ENCODE peak calls at places on chromosomes 7 and 10, in six cellular contexts. M is HepG2, V is WTC11, Z is GM12878, C is K562, O is H1. J is an unnamed sample.

GRCh38 chr7:102415685-102416225 is 17.6 kb upstream of the ORAI2 start:
- DNase-seq in O (no peak), V (no peak), Z (no peak), M (no peak), C (peak), J (no peak)

GRCh38 chr10:30383366-30383765 is 34.3 kb upstream of the MTPAP start:
- DNase-seq in C (no peak), O (no peak), V (no peak), Z (no peak), M (no peak), J (no peak)

GRCh38 chr10:49526624-49527023 is 12.3 kb downstream of the ERCC6 start:
- DNase-seq in V (no peak), O (no peak), Z (no peak), M (no peak), C (peak), J (no peak)

GRCh38 chr7:94041529-94041928 is 37.4 kb upstream of the BET1 start:
- DNase-seq in O (no peak), M (no peak), C (no peak), Z (no peak), V (no peak), J (no peak)

GRCh38 chr7:13742719-13743640 is 246.5 kb downstream of the ETV1 start:
- DNase-seq in C (no peak), O (no peak), Z (no peak), V (peak), M (no peak), J (peak)

GRCh38 chr7:5231811-5232484 is 41.9 kb downstream of the WIPI2 start:
- DNase-seq in Z (peak), O (no peak), C (no peak), V (no peak), M (no peak), J (no peak)

GRCh38 chr10:100969175-100970075 is at the start of gene SEMA4G:
- DNase-seq in V (peak), O (peak), M (peak), C (peak), Z (no peak), J (peak)

GRCh38 chr10:90738885-90739284 is 119.0 kb downstream of the HTR7 start:
- DNase-seq in V (no peak), O (no peak), M (no peak), C (no peak), Z (no peak), J (no peak)

GRCh38 chr7:47669178-47669878 is 87.4 kb upstream of the TNS3 start:
- DNase-seq in V (no peak), Z (peak), M (peak), C (peak), O (no peak), J (no peak)

GRCh38 chr7:30175171-30175570 is 40.4 kb downstream of the MTURN start:
- DNase-seq in V (no peak), Z (no peak), C (no peak), O (no peak), M (no peak), J (no peak)

GRCh38 chr7:94344826-94345225 is 49.9 kb upstream of the COL1A2 start:
- DNase-seq in M (no peak), V (no peak), C (no peak), Z (no peak), O (no peak), J (no peak)

GRCh38 chr7:127903913-127904705 is 127.1 kb downstream of the LRRC4 start:
- DNase-seq in M (no peak), O (no peak), Z (no peak), C (no peak), V (no peak), J (no peak)

GRCh38 chr7:91247497-91247896 is 16.7 kb upstream of the FZD1 start:
- DNase-seq in M (no peak), Z (no peak), V (no peak), C (peak), O (no peak), J (no peak)

GRCh38 chr7:148383651-148384050 is 206.9 kb upstream of the C7orf33 start:
- DNase-seq in C (no peak), V (no peak), O (peak), M (no peak), Z (no peak), J (no peak)

GRCh38 chr10:26860026-26860541 is 674 bp downstream of the ABI1 start:
- DNase-seq in Z (no peak), V (peak), M (peak), C (peak), O (peak), J (no peak)

GRCh38 chr7:157807510-157807909 is 470.7 kb downstream of the DNAJB6 start:
- DNase-seq in M (no peak), Z (no peak), O (no peak), C (no peak), V (no peak), J (peak)

GRCh38 chr7:30563326-30563942 is 31.2 kb upstream of the GARS1 start:
- DNase-seq in C (no peak), Z (no peak), O (no peak), V (no peak), M (no peak), J (no peak)

GRCh38 chr10:124602646-124603365 is 141.2 kb downstream of the LHPP start:
- DNase-seq in V (no peak), Z (no peak), M (no peak), O (no peak), C (no peak), J (no peak)

GRCh38 chr10:9342865-9343450 is 1288.5 kb downstream of the GATA3 start:
- DNase-seq in Z (no peak), C (peak), O (no peak), V (no peak), M (peak), J (no peak)

GRCh38 chr7:90345016-90345415 is 1.5 kb upstream of the GTPBP10 start:
- DNase-seq in M (no peak), V (no peak), C (no peak), Z (no peak), O (no peak), J (no peak)

GRCh38 chr10:98055875-98056516 is 25.6 kb upstream of the CRTAC1 start:
- DNase-seq in M (no peak), C (peak), O (peak), V (peak), Z (no peak), J (no peak)

GRCh38 chr7:82376739-82377138 is 66.8 kb downstream of the CACNA2D1 start:
- DNase-seq in V (no peak), O (no peak), Z (no peak), M (no peak), C (no peak), J (no peak)

GRCh38 chr10:807958-808353 is 118.5 kb upstream of the DIP2C start:
- DNase-seq in C (no peak), V (no peak), Z (no peak), O (no peak), M (no peak), J (no peak)

DNA sequence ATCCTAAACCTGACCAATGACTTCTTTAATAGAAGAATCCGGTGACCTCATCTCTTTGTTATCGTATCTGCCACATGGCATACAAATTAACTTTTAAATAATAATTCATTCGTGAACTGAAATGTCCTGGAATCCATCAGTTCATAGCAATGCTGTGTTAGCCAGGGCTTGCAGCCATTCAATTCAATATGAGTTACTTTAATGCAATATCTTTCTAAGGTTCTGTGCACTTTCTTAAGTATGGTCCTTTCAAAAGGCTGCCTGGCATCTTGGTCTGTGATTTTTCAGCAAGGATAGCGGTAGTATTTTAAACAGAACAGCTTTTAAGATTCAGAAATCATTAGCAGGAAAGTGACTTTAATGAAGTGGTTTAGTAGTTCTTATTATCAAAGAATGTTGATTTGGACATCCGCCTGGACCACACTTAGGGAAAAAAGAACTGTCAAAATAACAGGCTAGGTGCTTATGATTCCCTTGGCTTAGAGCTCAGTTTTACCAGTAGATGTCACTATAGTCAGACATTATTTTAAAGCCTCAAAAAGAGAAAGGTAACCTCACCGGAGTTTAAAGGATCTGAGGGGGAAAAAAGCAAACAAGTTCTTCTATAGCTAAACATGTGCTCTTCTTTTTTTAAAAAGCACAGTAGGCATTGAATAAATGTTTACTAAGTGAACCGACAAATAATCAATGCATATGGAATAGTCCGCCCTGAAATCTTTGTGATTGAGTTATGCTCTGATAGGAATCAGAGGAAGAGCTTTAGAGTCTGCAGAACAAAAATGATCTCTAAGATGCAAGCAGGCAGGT is 22.7 kb downstream of the SLC35G1 start:
- DNase-seq in Z (no peak), C (no peak), M (peak), O (no peak), V (no peak), J (peak)
- TF ChIP-seq SP1 in Z (no peak), C (no peak), M (no peak), O (no peak), V (no peak), J (no peak)

GRCh38 chr7:31991406-31991805 is 78.8 kb downstream of the PDE1C start:
- DNase-seq in C (no peak), V (no peak), O (no peak), Z (no peak), M (no peak), J (no peak)
- TF ChIP-seq MAX in C (no peak), V (no peak), O (no peak), Z (no peak), M (no peak), J (no peak)

DNA sequence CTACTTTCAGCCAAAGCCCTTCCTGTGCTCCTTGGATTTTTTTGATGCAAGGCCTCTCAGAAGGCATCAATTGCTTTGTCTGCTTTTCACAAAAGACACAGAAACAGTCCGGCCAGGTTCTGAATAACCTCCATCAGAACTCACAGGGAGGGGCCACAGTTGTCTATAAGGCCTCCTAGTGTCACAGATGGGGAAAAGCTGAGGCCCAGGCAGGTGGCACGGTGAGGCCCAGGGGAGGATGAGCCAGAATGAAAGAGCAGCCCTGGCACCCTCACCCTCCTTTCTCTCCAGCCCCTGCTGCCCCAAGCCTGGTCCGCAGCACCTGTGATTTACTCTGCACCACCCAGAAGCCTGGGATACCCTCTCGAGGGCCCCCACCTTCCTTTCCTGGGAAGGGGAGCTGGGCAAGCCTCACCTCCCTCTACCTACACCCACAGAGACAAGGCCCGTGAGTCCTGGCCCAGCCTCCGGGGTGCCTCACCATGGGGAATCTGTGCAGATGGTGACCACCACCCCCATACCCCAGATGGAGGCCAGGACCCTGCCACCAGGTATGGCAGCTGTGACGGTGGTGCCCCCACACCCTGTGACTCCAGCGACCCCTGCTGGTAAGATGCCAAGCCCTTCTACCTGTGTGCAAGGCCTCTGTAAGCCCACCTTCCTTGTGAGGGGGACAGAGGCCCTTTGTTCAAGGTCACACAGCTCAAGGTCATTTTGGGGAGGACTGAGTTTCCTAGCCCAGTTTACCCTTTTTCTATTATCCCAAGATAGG is 26.2 kb upstream of the ZNF467 start:
- DNase-seq in O (peak), V (peak), M (peak), C (peak), Z (no peak), J (no peak)
- TF ChIP-seq SP1 in O (no peak), V (no peak), M (no peak), C (no peak), Z (no peak), J (no peak)

DNA sequence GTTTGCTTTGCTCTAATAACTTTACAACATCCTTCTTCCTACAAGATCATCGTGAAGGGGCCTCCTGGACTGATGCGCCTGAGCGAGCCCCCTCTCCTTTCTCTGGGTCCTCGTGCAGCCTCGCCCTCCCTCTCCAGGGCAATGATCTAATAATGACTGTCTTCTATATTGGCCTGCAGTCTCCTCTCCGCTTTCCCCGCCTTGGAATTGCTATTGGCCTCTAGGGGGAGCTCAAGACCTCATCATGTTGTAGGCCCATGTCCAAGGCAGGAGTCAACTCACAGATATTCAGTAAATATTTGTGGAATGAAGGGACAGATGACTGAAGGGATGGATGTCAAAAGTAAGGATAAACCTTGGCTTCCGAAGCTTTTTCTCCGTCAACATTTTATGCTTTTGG is 1180.3 kb downstream of the TYW1 start:
- DNase-seq in Z (no peak), O (peak), V (peak), M (peak), C (peak), J (peak)
- TF ChIP-seq MAX in Z (no peak), O (no peak), V (no peak), M (no peak), C (no peak), J (no peak)

GRCh38 chr7:44122529-44122928 is 819 bp downstream of the POLD2 start:
- DNase-seq in Z (no peak), C (no peak), O (no peak), V (no peak), M (no peak), J (no peak)
- TF ChIP-seq SP1 in Z (no peak), C (no peak), O (no peak), V (no peak), M (no peak), J (no peak)

GRCh38 chr7:111560773-111561658 is 1.3 kb downstream of the IMMP2L start:
- DNase-seq in C (peak), V (no peak), O (no peak), Z (no peak), M (peak), J (no peak)

GRCh38 chr7:111561659-111561908 is 708 bp downstream of the IMMP2L start:
- DNase-seq in M (no peak), C (no peak), O (peak), Z (no peak), V (no peak), J (no peak)

GRCh38 chr7:111556977-111557376 is 5.3 kb downstream of the IMMP2L start:
- DNase-seq in M (no peak), V (no peak), O (no peak), C (no peak), Z (no peak), J (no peak)

GRCh38 chr7:111559665-111560064 is 2.6 kb downstream of the IMMP2L start:
- DNase-seq in O (no peak), C (no peak), M (no peak), V (no peak), Z (no peak), J (no peak)

DNA sequence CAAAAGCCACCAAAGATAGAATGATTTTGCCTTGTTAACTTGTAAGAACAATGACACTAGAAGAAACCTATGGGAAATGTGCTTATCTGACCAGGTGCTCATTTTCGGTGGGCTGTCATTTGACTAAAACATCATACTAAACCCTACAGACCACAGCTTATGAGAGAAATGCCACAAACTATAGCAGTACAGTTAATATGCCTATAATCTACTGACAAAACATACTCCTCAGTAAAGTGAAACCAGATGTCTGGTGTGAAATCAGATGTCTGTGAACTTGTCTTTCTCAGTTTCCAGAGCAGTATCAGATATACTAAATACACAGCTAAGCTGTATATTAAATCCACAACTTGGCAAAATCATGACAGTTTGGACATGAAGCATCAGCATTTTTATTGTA is 3.3 kb downstream of the IMMP2L start:
- DNase-seq in Z (no peak), M (no peak), V (no peak), O (no peak), C (no peak), J (no peak)
- TF ChIP-seq MAX in Z (no peak), M (no peak), V (no peak), O (no peak), C (no peak), J (no peak)

DNA sequence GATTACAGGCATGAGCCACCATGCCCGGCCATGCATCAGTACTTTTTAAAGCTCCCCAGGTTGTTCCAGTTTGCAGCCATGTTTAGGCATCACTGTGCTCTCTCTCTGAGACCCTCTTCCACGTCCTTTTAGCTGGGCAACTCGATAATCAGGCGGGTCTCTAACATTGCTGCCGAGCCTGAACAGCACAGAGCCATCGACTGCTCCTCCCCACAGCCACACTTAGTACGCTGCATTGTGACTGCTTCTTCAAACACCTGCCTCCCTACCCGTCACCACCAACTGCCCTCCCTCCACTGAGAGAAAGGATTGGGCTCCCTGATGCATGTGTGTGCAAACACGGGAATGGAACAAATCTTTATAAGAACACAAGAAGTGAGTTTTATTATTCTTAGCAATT is 11.4 kb upstream of the TACR2 start:
- DNase-seq in Z (no peak), C (no peak), M (no peak), V (no peak), O (no peak), J (no peak)
- TF ChIP-seq SP1 in Z (no peak), C (no peak), M (no peak), V (no peak), O (no peak), J (no peak)

GRCh38 chr10:115944538-115944937 is 328.5 kb downstream of the GFRA1 start:
- DNase-seq in Z (no peak), C (no peak), M (no peak), O (no peak), V (no peak), J (no peak)

GRCh38 chr10:115947104-115947503 is 325.9 kb downstream of the GFRA1 start:
- DNase-seq in C (no peak), O (no peak), Z (no peak), V (no peak), M (no peak), J (no peak)

GRCh38 chr10:115948415-115948814 is 324.6 kb downstream of the GFRA1 start:
- DNase-seq in C (no peak), V (no peak), Z (no peak), O (no peak), M (no peak), J (no peak)

GRCh38 chr10:115949282-115949844 is 323.6 kb downstream of the GFRA1 start:
- DNase-seq in O (no peak), Z (no peak), M (no peak), V (no peak), C (no peak), J (no peak)

GRCh38 chr10:115945696-115946445 is 327.1 kb downstream of the GFRA1 start:
- DNase-seq in O (no peak), C (no peak), V (no peak), M (no peak), Z (no peak), J (no peak)
- TF ChIP-seq MAX in O (no peak), C (no peak), V (no peak), M (no peak), Z (no peak), J (no peak)

DNA sequence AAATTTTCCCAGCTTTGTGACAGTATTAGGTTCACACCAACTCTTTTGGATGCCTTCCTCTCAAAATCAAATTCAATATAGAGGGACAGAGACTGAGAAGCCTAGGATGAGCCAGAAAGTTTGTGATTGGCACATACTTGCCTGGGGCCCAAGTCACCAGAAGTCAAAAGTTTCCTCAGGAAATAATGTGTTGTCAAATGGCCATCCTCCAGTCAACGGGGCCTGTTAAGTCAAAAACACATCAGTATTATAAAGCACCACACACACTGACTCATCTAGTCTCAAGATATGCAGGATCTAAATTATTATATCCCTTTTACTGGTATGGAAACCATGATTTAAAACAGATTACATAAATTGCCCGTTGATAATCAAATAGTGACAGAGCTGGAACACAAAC is 158.1 kb downstream of the AHR start:
- DNase-seq in M (no peak), C (no peak), Z (no peak), O (no peak), V (no peak), J (no peak)
- TF ChIP-seq SP1 in M (no peak), C (no peak), Z (no peak), O (no peak), V (no peak), J (no peak)